ENCODE peak calls at places on chromosomes 16 and 17, in nine cellular contexts. R is naive thymus-derived CD4-positive, alpha-beta T cell; T is effector memory CD8-positive, alpha-beta T cell; P is GDM1; O is NCI-H446; N is HT-29; Q is GOT3; X is kidney tubule cell; L is choroid plexus epithelial cell. C is an unnamed sample.

GRCh38 chr17:27293898-27294688 is at the start of gene WSB1:
- DNase-seq in N (peak), L (peak), T (peak), Q (peak), P (peak), R (peak), X (peak), O (peak), C (peak)

GRCh38 chr16:68283840-68284595 is 19.7 kb downstream of the SLC7A6 start:
- DNase-seq in O (no peak), T (no peak), X (no peak), L (no peak), R (no peak), N (no peak), P (no peak), Q (no peak), C (no peak)

GRCh38 chr16:85514601-85515318 is 98.4 kb upstream of the GSE1 start:
- DNase-seq in L (peak), X (peak), R (no peak), N (peak), O (peak), T (no peak), P (no peak), Q (peak), C (no peak)

GRCh38 chr17:6488008-6488539 is 43.8 kb downstream of the PIMREG start:
- DNase-seq in O (no peak), P (no peak), N (no peak), X (no peak), L (no peak), Q (no peak), R (no peak), T (no peak), C (no peak)

GRCh38 chr17:14207791-14208190 is 28.9 kb downstream of the CDRT15 start:
- DNase-seq in N (no peak), Q (no peak), X (no peak), T (no peak), P (no peak), R (no peak), L (no peak), O (no peak), C (no peak)

GRCh38 chr17:72922223-72922622 is 170.3 kb downstream of the SLC39A11 start:
- DNase-seq in R (no peak), P (no peak), X (peak), L (no peak), N (no peak), Q (no peak), O (no peak), T (no peak), C (no peak)

GRCh38 chr16:47664653-47665325 is 203.7 kb downstream of the PHKB start:
- DNase-seq in O (no peak), R (no peak), L (no peak), P (no peak), X (no peak), N (peak), T (no peak), Q (no peak), C (no peak)

GRCh38 chr17:2735896-2736295 is 13.6 kb downstream of the CCDC92B start:
- DNase-seq in X (peak), L (peak), N (peak), O (no peak), P (no peak), Q (no peak), R (no peak), T (no peak), C (no peak)

GRCh38 chr16:78127130-78127529 is 27.7 kb downstream of the WWOX start:
- DNase-seq in T (no peak), R (no peak), X (no peak), N (no peak), O (no peak), Q (no peak), L (peak), P (no peak), C (no peak)